ENCODE peak calls at places on chromosomes 1 and 21, in seven cellular contexts. C, Z, Y, R, Q, V and P are unnamed samples.

GRCh38 chr1:234862360-234862943 is 252.5 kb upstream of the IRF2BP2 start:
- DNase-seq in C (no peak), Z (no peak), Y (no peak), R (no peak), Q (no peak), V (no peak), P (no peak)

GRCh38 chr1:153122831-153123421 is 9.6 kb upstream of the SPRR2F start:
- DNase-seq in C (no peak), Z (no peak), Y (no peak), R (no peak), Q (no peak), V (no peak), P (no peak)

GRCh38 chr21:35154788-35155187 is 105.7 kb upstream of the RUNX1 start:
- DNase-seq in C (no peak), Z (no peak), Y (no peak), R (no peak), Q (no peak), V (no peak), P (no peak)

GRCh38 chr1:148383966-148384365 is 99.1 kb downstream of the PPIAL4G start:
- DNase-seq in C (no peak), Z (no peak), Y (no peak), R (no peak), Q (no peak), V (no peak), P (no peak)

GRCh38 chr1:12231276-12231595 is 1.4 kb downstream of the VPS13D start:
- DNase-seq in C (no peak), Z (no peak), Y (no peak), R (no peak), Q (no peak), V (no peak), P (no peak)

GRCh38 chr1:46735708-46736324 is 16.9 kb upstream of the EFCAB14 start:
- DNase-seq in C (peak), Z (no peak), Y (peak), R (no peak), Q (peak), V (peak), P (no peak)

GRCh38 chr1:115133440-115133839 is 44.1 kb upstream of the TSPAN2 start:
- DNase-seq in C (peak), Z (no peak), Y (peak), R (no peak), Q (no peak), V (no peak), P (no peak)

GRCh38 chr1:101178341-101178687 is 58.5 kb upstream of the S1PR1 start:
- DNase-seq in C (no peak), Z (no peak), Y (no peak), R (no peak), Q (no peak), V (no peak), P (no peak)

GRCh38 chr1:26558649-26559048 is 29.1 kb downstream of the RPS6KA1 start:
- DNase-seq in C (no peak), Z (no peak), Y (no peak), R (no peak), Q (no peak), V (no peak), P (no peak)

GRCh38 chr1:81682490-81682889 is 118.2 kb upstream of the ADGRL2 start:
- DNase-seq in C (no peak), Z (no peak), Y (peak), R (no peak), Q (no peak), V (no peak), P (no peak)

GRCh38 chr1:115606305-115606704 is 35.5 kb upstream of the VANGL1 start:
- DNase-seq in C (no peak), Z (no peak), Y (no peak), R (no peak), Q (no peak), V (no peak), P (no peak)

GRCh38 chr1:185155600-185156320 is 993 bp downstream of the TRMT1L start:
- DNase-seq in C (peak), Z (no peak), Y (peak), R (no peak), Q (peak), V (peak), P (no peak)

GRCh38 chr1:227884370-227885134 is 63.2 kb downstream of the WNT9A start:
- DNase-seq in C (no peak), Z (no peak), Y (no peak), R (no peak), Q (no peak), V (no peak), P (no peak)

GRCh38 chr1:151986501-151987190 is 7.0 kb downstream of the S100A10 start:
- DNase-seq in C (no peak), Z (no peak), Y (no peak), R (no peak), Q (no peak), V (no peak), P (no peak)

GRCh38 chr1:151990058-151990855 is 3.4 kb downstream of the S100A10 start:
- DNase-seq in C (no peak), Z (no peak), Y (no peak), R (no peak), Q (no peak), V (no peak), P (no peak)

GRCh38 chr1:151989131-151989868 is 4.4 kb downstream of the S100A10 start:
- DNase-seq in C (peak), Z (peak), Y (peak), R (peak), Q (peak), V (no peak), P (no peak)

GRCh38 chr1:151990856-151991198 is 2.8 kb downstream of the S100A10 start:
- DNase-seq in C (peak), Z (peak), Y (peak), R (no peak), Q (peak), V (no peak), P (no peak)

DNA sequence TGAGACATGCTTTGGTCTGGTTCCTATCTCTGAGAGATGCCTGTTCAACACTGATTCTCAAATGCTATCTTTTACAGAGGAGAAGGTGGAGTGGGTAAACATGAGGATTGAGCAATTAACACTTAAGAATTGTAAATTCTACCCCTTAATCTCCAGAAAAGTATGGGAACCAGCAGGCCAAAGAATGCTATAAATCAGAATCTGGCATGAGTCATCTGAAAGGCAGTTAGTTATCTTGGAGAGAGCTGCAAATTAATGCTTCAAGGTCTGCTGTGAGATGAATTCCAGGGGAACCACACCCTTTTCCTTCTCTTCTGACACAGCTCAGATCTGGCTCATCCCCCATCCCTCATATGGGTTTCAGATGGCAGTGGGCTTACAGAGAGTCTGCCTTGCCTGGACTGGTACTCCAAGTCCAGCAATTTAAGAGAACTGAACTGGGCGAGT is 5.2 kb downstream of the S100A10 start:
- DNase-seq in C (peak), Z (peak), Y (peak), R (no peak), Q (peak), V (no peak), P (no peak)
- H3K4me3 ChIP-seq in C (peak), Z (no peak), Y (peak), R (no peak), Q (no peak), V (no peak), P (no peak)

GRCh38 chr1:183433703-183434102 is 15.5 kb upstream of the NMNAT2 start:
- DNase-seq in C (no peak), Z (no peak), Y (no peak), R (no peak), Q (no peak), V (no peak), P (no peak)
- H3K4me3 ChIP-seq in C (no peak), Z (no peak), Y (no peak), R (no peak), Q (no peak), V (no peak), P (no peak)

GRCh38 chr1:179872558-179872957 is 5.0 kb downstream of the TOR1AIP2 start:
- DNase-seq in C (no peak), Z (no peak), Y (no peak), R (no peak), Q (no peak), V (no peak), P (no peak)

GRCh38 chr1:179876289-179876715 is 1.3 kb downstream of the TOR1AIP2 start:
- DNase-seq in C (peak), Z (no peak), Y (no peak), R (no peak), Q (peak), V (no peak), P (no peak)

GRCh38 chr1:179873366-179873978 is 4.1 kb downstream of the TOR1AIP2 start:
- DNase-seq in C (no peak), Z (no peak), Y (no peak), R (no peak), Q (no peak), V (no peak), P (no peak)

GRCh38 chr1:179877586-179878265 is at the start of gene TOR1AIP2:
- DNase-seq in C (peak), Z (peak), Y (peak), R (peak), Q (peak), V (peak), P (peak)

DNA sequence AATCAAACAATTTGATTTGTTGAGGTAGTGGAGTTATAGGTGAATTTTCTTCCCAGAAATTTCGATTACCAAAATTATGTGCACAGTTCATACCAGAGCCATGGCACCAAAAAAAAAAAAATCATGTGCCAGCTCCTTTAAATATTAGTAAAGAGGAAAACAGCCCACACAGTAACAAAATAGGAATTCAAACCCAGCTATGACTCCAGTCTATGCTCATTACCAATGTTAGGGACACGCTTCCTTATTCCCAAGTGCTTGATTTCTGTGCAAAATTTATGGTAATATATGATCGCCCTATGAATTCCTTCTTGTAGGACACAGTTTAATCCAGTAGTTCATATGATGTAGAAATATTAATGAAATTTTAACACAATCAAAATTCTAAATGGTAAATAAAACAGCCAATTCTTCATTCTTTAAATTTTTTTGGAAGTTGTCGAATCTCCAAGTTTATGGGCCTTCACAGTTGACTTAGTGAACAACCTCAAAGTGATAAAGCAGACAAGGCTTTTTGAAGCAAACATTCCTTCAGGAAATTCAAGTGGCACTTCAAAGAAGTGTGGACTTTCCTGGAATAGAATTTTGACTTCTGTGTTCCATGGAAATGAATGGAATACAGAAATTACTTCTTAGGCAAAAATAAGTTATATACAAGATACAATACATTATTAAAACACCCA is 1.9 kb downstream of the TOR1AIP2 start:
- DNase-seq in C (no peak), Z (no peak), Y (no peak), R (no peak), Q (no peak), V (no peak), P (no peak)
- H3K4me3 ChIP-seq in C (peak), Z (no peak), Y (peak), R (no peak), Q (peak), V (no peak), P (no peak)

GRCh38 chr1:58033311-58033710 is 513.2 kb downstream of the OMA1 start:
- DNase-seq in C (no peak), Z (no peak), Y (no peak), R (no peak), Q (no peak), V (no peak), P (no peak)

GRCh38 chr1:58035523-58035922 is 511.0 kb downstream of the OMA1 start:
- DNase-seq in C (no peak), Z (no peak), Y (no peak), R (no peak), Q (peak), V (no peak), P (no peak)

GRCh38 chr1:58032621-58033073 is 513.9 kb downstream of the OMA1 start:
- DNase-seq in C (no peak), Z (no peak), Y (no peak), R (no peak), Q (no peak), V (no peak), P (no peak)

GRCh38 chr1:58031416-58031815 is 515.1 kb downstream of the OMA1 start:
- DNase-seq in C (no peak), Z (no peak), Y (no peak), R (no peak), Q (no peak), V (no peak), P (no peak)
- H3K4me3 ChIP-seq in C (no peak), Z (no peak), Y (no peak), R (no peak), Q (no peak), V (no peak), P (no peak)

GRCh38 chr1:179954494-179955317 is at the start of gene CEP350:
- DNase-seq in C (peak), Z (peak), Y (peak), R (peak), Q (peak), V (peak), P (peak)

GRCh38 chr1:179951383-179952144 is 3.0 kb upstream of the CEP350 start:
- DNase-seq in C (no peak), Z (no peak), Y (no peak), R (no peak), Q (no peak), V (no peak), P (no peak)

GRCh38 chr1:179955318-179955638 is 668 bp downstream of the CEP350 start:
- DNase-seq in C (peak), Z (no peak), Y (no peak), R (no peak), Q (peak), V (no peak), P (no peak)

GRCh38 chr1:179953974-179954493 is 576 bp upstream of the CEP350 start:
- DNase-seq in C (no peak), Z (peak), Y (peak), R (peak), Q (no peak), V (no peak), P (peak)

GRCh38 chr1:179952181-179952580 is 2.4 kb upstream of the CEP350 start:
- DNase-seq in C (no peak), Z (no peak), Y (no peak), R (no peak), Q (no peak), V (no peak), P (no peak)
- H3K4me3 ChIP-seq in C (no peak), Z (no peak), Y (no peak), R (no peak), Q (no peak), V (no peak), P (no peak)

GRCh38 chr1:17440074-17440826 is 773 bp upstream of the RCC2 start:
- DNase-seq in C (no peak), Z (no peak), Y (no peak), R (no peak), Q (peak), V (no peak), P (no peak)

GRCh38 chr1:17442841-17443240 is 3.4 kb upstream of the RCC2 start:
- DNase-seq in C (no peak), Z (no peak), Y (no peak), R (no peak), Q (no peak), V (no peak), P (no peak)

GRCh38 chr1:17441993-17442357 is 2.5 kb upstream of the RCC2 start:
- DNase-seq in C (no peak), Z (no peak), Y (no peak), R (no peak), Q (no peak), V (no peak), P (no peak)

GRCh38 chr1:17440827-17441168 is 1.3 kb upstream of the RCC2 start:
- DNase-seq in C (no peak), Z (no peak), Y (no peak), R (no peak), Q (peak), V (no peak), P (no peak)

DNA sequence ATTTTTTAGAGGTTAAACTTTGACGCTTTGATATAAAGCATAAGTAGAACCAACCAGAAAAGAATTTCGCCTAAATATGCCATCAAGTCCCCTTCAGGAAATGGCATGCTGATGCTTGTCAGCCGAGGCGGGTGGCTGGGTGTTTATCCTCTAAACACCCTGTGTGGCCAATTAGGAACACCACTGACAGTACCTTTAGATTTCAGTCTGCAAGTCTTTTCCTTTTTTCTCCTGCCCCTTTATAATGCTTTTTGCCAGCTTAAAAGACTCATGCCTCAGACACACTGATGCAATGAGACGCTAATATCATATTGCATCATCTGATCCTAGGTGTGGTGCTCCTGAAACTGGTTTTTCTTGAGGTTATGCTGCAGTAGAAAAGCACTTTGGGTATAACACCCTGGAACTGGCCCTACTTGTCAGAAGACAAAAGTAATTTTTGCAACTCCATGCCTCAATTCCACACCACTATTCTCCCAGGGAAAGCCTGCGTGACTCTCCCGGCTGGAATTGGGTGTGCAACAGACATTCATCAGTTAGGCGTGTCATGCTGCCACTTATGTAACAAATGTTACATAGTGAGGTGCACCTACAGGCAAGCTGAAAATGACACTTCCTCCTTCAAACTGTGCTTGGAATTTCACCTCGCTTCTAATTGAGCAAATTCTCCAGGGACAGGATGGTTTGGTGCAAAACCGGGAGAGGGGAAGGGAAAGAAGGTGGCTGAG is 2.0 kb upstream of the RCC2 start:
- DNase-seq in C (peak), Z (no peak), Y (no peak), R (no peak), Q (peak), V (no peak), P (no peak)
- H3K4me3 ChIP-seq in C (peak), Z (no peak), Y (no peak), R (no peak), Q (no peak), V (no peak), P (no peak)

GRCh38 chr1:119811428-119811827 is at the start of gene REG4:
- DNase-seq in C (no peak), Z (no peak), Y (no peak), R (no peak), Q (no peak), V (no peak), P (no peak)
- H3K4me3 ChIP-seq in C (no peak), Z (no peak), Y (no peak), R (no peak), Q (no peak), V (no peak), P (no peak)

DNA sequence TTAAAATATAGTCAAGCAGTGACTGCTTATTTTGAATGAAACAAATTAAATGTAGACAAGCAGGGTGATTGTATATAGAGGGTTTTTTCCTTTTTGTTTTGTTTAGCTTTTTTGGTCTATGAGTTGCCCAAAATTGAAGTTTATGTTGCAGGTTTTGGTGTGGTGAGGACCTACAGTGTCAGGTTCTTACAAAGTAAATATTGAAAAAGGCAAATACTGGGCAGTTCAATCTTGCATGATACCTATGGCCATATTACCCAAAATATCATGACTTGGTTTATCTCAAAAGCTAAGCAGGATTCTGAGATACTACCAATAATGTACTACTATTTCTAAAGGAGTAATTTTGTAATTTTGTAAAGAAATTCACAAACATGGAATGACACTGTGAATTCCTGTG is 1.8 kb downstream of the DNAJB4 start:
- DNase-seq in C (no peak), Z (no peak), Y (no peak), R (no peak), Q (no peak), V (no peak), P (no peak)
- H3K4me3 ChIP-seq in C (peak), Z (peak), Y (peak), R (peak), Q (peak), V (no peak), P (no peak)